ENCODE peak calls at places on chromosomes 1 and 21, in four cellular contexts. H is CD4-positive, alpha-beta T cell; X is T-helper 1 cell; Q is GM12891. S is an unnamed sample.

GRCh38 chr21:46118871-46119564 is 21.1 kb downstream of the COL6A2 start:
- DNase-seq in H (no peak), X (peak; percentile 5), Q (peak; percentile 18), S (no peak)

GRCh38 chr1:25872708-25873107 is 2.8 kb downstream of the PAQR7 start:
- DNase-seq in H (no peak), X (no peak), Q (no peak), S (no peak)

GRCh38 chr1:89125571-89126233 is at the start of gene GBP2:
- DNase-seq in H (no peak), X (no peak), Q (peak; percentile 13), S (peak; percentile 4)

GRCh38 chr1:18234790-18235242 is 127.2 kb downstream of the IGSF21 start:
- DNase-seq in H (no peak), X (no peak), Q (peak; percentile 27), S (peak; percentile 9)

GRCh38 chr1:227885648-227886502 is 61.9 kb downstream of the WNT9A start:
- DNase-seq in H (no peak), X (no peak), Q (no peak), S (no peak)

GRCh38 chr1:40890771-40891170 is 28.6 kb upstream of the CITED4 start:
- DNase-seq in H (no peak), X (no peak), Q (no peak), S (no peak)

GRCh38 chr1:238900334-238900865 is 486.0 kb upstream of the CHRM3 start:
- DNase-seq in H (no peak), X (no peak), Q (no peak), S (no peak)

GRCh38 chr1:240906477-240906876 is 294.5 kb upstream of the GREM2 start:
- DNase-seq in H (no peak), X (no peak), Q (no peak), S (no peak)

GRCh38 chr1:245598524-245599310 is 443.9 kb downstream of the KIF26B start:
- DNase-seq in H (no peak), X (no peak), Q (no peak), S (no peak)

GRCh38 chr1:162926906-162927305 is 65.9 kb upstream of the CCDC190 start:
- DNase-seq in H (no peak), X (no peak), Q (no peak), S (no peak)

GRCh38 chr1:8089535-8090228 is 63.6 kb upstream of the ERRFI1 start:
- DNase-seq in H (no peak), X (no peak), Q (no peak), S (no peak)

GRCh38 chr21:44845418-44846200 is 27.7 kb upstream of the SUMO3 start:
- DNase-seq in H (no peak), X (no peak), Q (peak; percentile 68), S (peak; percentile 54)

GRCh38 chr21:43299441-43300277 is 127.3 kb downstream of the SIK1 start:
- DNase-seq in H (no peak), X (no peak), Q (no peak), S (no peak)

GRCh38 chr1:154747841-154748766 is 122.0 kb downstream of the KCNN3 start:
- DNase-seq in H (peak; percentile 38), X (no peak), Q (peak; percentile 64), S (peak; percentile 51)

S was measured in GM18507.